ENCODE peak calls at places on chromosomes 1 and 21, in five cellular contexts. Q is substantia nigra, W is colonic mucosa, P is pancreas, B is tibial artery. H is an unnamed sample.

GRCh38 chr1:92482665-92483441 is 3.9 kb downstream of the GFI1 start:
- DNase-seq in P (peak), B (no peak), Q (no peak), W (peak), H (no peak)

GRCh38 chr1:93344886-93345632 is 648 bp upstream of the DR1 start:
- DNase-seq in B (no peak), P (no peak), W (no peak), Q (no peak), H (no peak)

GRCh38 chr21:45004059-45004422 is 64.2 kb downstream of the SLX9 start:
- DNase-seq in B (no peak), W (no peak), Q (no peak), P (peak), H (no peak)

GRCh38 chr1:32063261-32063681 is 9.5 kb upstream of the TMEM39B start:
- DNase-seq in W (no peak), Q (no peak), P (no peak), B (no peak), H (no peak)

GRCh38 chr1:6108476-6108875 is 62.8 kb downstream of the KCNAB2 start:
- DNase-seq in W (no peak), P (no peak), Q (no peak), B (no peak), H (no peak)

GRCh38 chr1:48019714-48020315 is 22.6 kb upstream of the TRABD2B start:
- DNase-seq in B (peak), Q (peak), W (peak), P (peak), H (no peak)

GRCh38 chr1:19443321-19443720 is 42.0 kb downstream of the CAPZB start:
- DNase-seq in P (no peak), B (no peak), Q (no peak), W (no peak), H (no peak)

GRCh38 chr1:116428600-116428999 is 55.6 kb downstream of the ATP1A1 start:
- DNase-seq in P (no peak), B (no peak), W (no peak), Q (no peak), H (no peak)

GRCh38 chr1:179876289-179876715 is 1.3 kb downstream of the TOR1AIP2 start:
- DNase-seq in Q (no peak), B (no peak), P (no peak), W (peak), H (no peak)

GRCh38 chr1:198201956-198202784 is 45.4 kb downstream of the NEK7 start:
- DNase-seq in Q (no peak), W (no peak), P (no peak), B (no peak), H (no peak)

DNA sequence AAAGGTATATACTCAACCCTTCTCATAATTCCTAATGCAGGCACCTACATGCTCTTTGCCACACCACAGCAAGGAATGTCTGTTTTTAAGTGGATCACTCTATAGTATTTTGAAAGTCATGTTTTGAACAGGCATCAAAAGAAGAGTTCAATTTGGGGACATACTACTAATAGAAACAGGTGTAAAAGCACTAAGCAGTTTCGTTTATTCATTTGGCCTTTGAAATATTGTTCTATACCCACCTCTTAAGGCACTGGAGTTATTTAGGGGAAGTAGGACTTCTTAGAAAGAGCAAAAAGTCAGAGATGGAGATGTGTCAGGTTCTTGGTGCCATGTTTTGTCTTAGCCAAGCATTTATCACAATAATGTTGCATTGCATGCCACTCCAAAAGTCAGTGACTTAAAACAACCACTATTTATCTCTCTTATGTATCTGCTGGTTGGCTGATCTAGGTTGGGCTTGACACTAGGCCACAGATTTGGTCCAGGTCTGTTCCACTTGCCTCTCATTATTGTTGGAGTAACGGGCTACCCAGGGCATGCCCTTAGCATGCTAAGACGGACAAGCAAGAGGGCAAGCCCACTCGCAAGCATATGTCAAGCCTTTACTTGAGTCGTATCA is 107.5 kb downstream of the RGL1 start:
- DNase-seq in W (no peak), Q (no peak), P (no peak), B (no peak), H (no peak)
- H3K27ac ChIP-seq in W (peak), Q (no peak), P (no peak), B (no peak), H (no peak)

GRCh38 chr1:240219104-240219503 is 127.4 kb downstream of the FMN2 start:
- DNase-seq in B (no peak), W (no peak), P (no peak), Q (no peak), H (no peak)
- H3K27ac ChIP-seq in B (no peak), W (no peak), P (no peak), Q (no peak), H (no peak)

DNA sequence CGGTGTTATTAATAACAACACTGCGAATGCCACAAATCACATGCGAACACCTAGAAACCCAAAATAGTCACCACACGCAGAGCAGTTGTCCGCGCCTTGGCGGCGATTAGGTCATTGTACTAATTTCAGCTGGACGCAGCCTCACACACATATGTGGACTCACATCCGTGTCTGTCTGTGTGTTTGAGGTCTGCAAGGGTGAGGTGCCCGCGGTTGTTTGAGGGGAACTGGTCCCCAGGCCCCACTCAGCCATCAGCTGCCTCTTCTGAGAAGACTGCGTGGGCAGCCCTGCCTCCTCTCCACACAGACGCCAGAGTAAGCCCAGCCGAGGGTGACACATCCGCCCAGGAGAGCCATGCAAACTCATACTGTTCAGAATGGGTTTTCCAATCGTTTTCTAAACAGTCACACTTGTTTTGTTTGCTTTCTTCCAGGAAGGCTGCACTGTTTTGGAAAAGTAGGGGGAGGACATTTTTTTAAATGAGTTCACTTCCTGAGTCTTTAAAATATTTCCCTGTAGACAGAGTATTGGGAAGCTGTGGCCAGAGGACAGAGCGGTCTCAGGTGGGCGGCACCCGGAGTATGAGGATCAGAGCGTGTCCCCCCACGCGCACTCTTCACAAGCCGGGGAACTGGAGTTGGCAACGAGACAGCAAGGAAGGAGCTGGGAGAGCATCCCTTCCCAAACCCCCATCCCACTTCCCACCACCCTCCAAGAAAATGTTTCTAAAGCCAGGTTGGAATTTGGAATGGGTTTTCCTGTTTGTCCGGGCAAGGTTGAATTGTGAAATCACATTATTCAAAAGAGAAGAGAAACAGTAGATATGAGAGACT is 53.3 kb downstream of the TOMM20 start:
- DNase-seq in Q (peak), B (peak), P (peak), W (no peak), H (peak)
- H3K27ac ChIP-seq in Q (peak), B (peak), P (peak), W (peak), H (peak)

GRCh38 chr1:90356991-90357390 is 360.1 kb downstream of the BARHL2 start:
- DNase-seq in P (no peak), Q (no peak), B (no peak), W (no peak), H (no peak)
- H3K27ac ChIP-seq in P (no peak), Q (no peak), B (no peak), W (no peak), H (no peak)

GRCh38 chr1:38004284-38005101 is 821 bp downstream of the FHL3 start:
- DNase-seq in P (no peak), W (no peak), Q (peak), B (peak), H (no peak)
- H3K27ac ChIP-seq in P (no peak), W (peak), Q (peak), B (peak), H (peak)

GRCh38 chr1:207134550-207134949 is 30.5 kb downstream of the C4BPA start:
- DNase-seq in P (no peak), B (no peak), Q (no peak), W (no peak), H (no peak)
- H3K27ac ChIP-seq in P (no peak), B (no peak), Q (no peak), W (no peak), H (no peak)

H was measured in caudate nucleus.